ENCODE peak calls at places on chromosomes 11 and 22, in nine cellular contexts. One of them, this sample, is unnamed.

GRCh38 chr11:73818838-73819237 is 31.2 kb downstream of the MRPL48 start:
- DNase-seq in epithelial cell of proximal tubule: no peak
- DNase-seq in cardiac fibroblast: peak
- DNase-seq in stomach: no peak
- DNase-seq in pancreas: no peak
- DNase-seq in neural crest cell: no peak
- DNase-seq in ascending aorta: no peak
- DNase-seq in GM10248: no peak
- DNase-seq in nephron progenitor cell: no peak
- DNase-seq in this sample: no peak

GRCh38 chr11:93567406-93567819 is 24.2 kb upstream of the SMCO4 start:
- DNase-seq in ascending aorta: peak
- DNase-seq in pancreas: peak
- DNase-seq in nephron progenitor cell: no peak
- DNase-seq in neural crest cell: no peak
- DNase-seq in stomach: peak
- DNase-seq in epithelial cell of proximal tubule: no peak
- DNase-seq in GM10248: no peak
- DNase-seq in cardiac fibroblast: peak
- DNase-seq in this sample: no peak

GRCh38 chr22:31326877-31327276 is 19.3 kb downstream of the PATZ1 start:
- DNase-seq in stomach: no peak
- DNase-seq in epithelial cell of proximal tubule: no peak
- DNase-seq in nephron progenitor cell: no peak
- DNase-seq in pancreas: no peak
- DNase-seq in cardiac fibroblast: no peak
- DNase-seq in neural crest cell: no peak
- DNase-seq in GM10248: no peak
- DNase-seq in ascending aorta: no peak
- DNase-seq in this sample: no peak

GRCh38 chr11:43746670-43747069 is 66.1 kb downstream of the HSD17B12 start:
- DNase-seq in GM10248: no peak
- DNase-seq in ascending aorta: no peak
- DNase-seq in cardiac fibroblast: no peak
- DNase-seq in epithelial cell of proximal tubule: no peak
- DNase-seq in stomach: no peak
- DNase-seq in nephron progenitor cell: no peak
- DNase-seq in pancreas: no peak
- DNase-seq in neural crest cell: no peak
- DNase-seq in this sample: no peak

GRCh38 chr11:37712246-37712645 is 1114.2 kb upstream of the RAG2 start:
- DNase-seq in epithelial cell of proximal tubule: no peak
- DNase-seq in ascending aorta: no peak
- DNase-seq in nephron progenitor cell: peak
- DNase-seq in pancreas: no peak
- DNase-seq in cardiac fibroblast: peak
- DNase-seq in stomach: no peak
- DNase-seq in neural crest cell: peak
- DNase-seq in GM10248: no peak
- DNase-seq in this sample: no peak

GRCh38 chr11:125350206-125351044 is 145.6 kb downstream of the FEZ1 start:
- DNase-seq in ascending aorta: no peak
- DNase-seq in stomach: no peak
- DNase-seq in pancreas: no peak
- DNase-seq in cardiac fibroblast: no peak
- DNase-seq in epithelial cell of proximal tubule: no peak
- DNase-seq in GM10248: no peak
- DNase-seq in nephron progenitor cell: no peak
- DNase-seq in neural crest cell: no peak
- DNase-seq in this sample: no peak

GRCh38 chr11:2097356-2097997 is 41.7 kb downstream of the IGF2 start:
- DNase-seq in GM10248: no peak
- DNase-seq in cardiac fibroblast: peak
- DNase-seq in stomach: peak
- DNase-seq in ascending aorta: peak
- DNase-seq in neural crest cell: peak
- DNase-seq in nephron progenitor cell: peak
- DNase-seq in epithelial cell of proximal tubule: no peak
- DNase-seq in pancreas: no peak
- DNase-seq in this sample: no peak

GRCh38 chr11:12860827-12861226 is 148.3 kb upstream of the RASSF10 start:
- DNase-seq in neural crest cell: no peak
- DNase-seq in pancreas: no peak
- DNase-seq in GM10248: no peak
- DNase-seq in stomach: no peak
- DNase-seq in epithelial cell of proximal tubule: no peak
- DNase-seq in nephron progenitor cell: no peak
- DNase-seq in cardiac fibroblast: peak
- DNase-seq in ascending aorta: no peak
- DNase-seq in this sample: no peak

GRCh38 chr22:44259366-44260215 is 53.2 kb downstream of the SHISAL1 start:
- DNase-seq in pancreas: no peak
- DNase-seq in stomach: no peak
- DNase-seq in epithelial cell of proximal tubule: no peak
- DNase-seq in nephron progenitor cell: no peak
- DNase-seq in neural crest cell: no peak
- DNase-seq in ascending aorta: peak
- DNase-seq in GM10248: no peak
- DNase-seq in cardiac fibroblast: no peak
- DNase-seq in this sample: no peak

GRCh38 chr11:67040147-67040546 is 16.5 kb upstream of the RHOD start:
- DNase-seq in neural crest cell: no peak
- DNase-seq in cardiac fibroblast: no peak
- DNase-seq in GM10248: no peak
- DNase-seq in nephron progenitor cell: no peak
- DNase-seq in epithelial cell of proximal tubule: no peak
- DNase-seq in stomach: no peak
- DNase-seq in pancreas: no peak
- DNase-seq in ascending aorta: no peak
- DNase-seq in this sample: no peak

GRCh38 chr22:40302149-40302548 is 44.2 kb upstream of the ADSL start:
- DNase-seq in epithelial cell of proximal tubule: no peak
- DNase-seq in stomach: no peak
- DNase-seq in ascending aorta: no peak
- DNase-seq in neural crest cell: no peak
- DNase-seq in pancreas: no peak
- DNase-seq in cardiac fibroblast: no peak
- DNase-seq in nephron progenitor cell: no peak
- DNase-seq in GM10248: no peak
- DNase-seq in this sample: no peak

GRCh38 chr22:36838119-36839030 is 21.5 kb upstream of the PVALB start:
- DNase-seq in pancreas: no peak
- DNase-seq in ascending aorta: no peak
- DNase-seq in epithelial cell of proximal tubule: no peak
- DNase-seq in nephron progenitor cell: no peak
- DNase-seq in neural crest cell: no peak
- DNase-seq in GM10248: no peak
- DNase-seq in stomach: no peak
- DNase-seq in cardiac fibroblast: no peak
- DNase-seq in this sample: no peak

GRCh38 chr11:92401507-92401906 is 176.9 kb downstream of the FAT3 start:
- DNase-seq in nephron progenitor cell: no peak
- DNase-seq in epithelial cell of proximal tubule: no peak
- DNase-seq in GM10248: no peak
- DNase-seq in ascending aorta: no peak
- DNase-seq in neural crest cell: no peak
- DNase-seq in cardiac fibroblast: no peak
- DNase-seq in stomach: no peak
- DNase-seq in pancreas: no peak
- DNase-seq in this sample: no peak

GRCh38 chr11:73001615-73002014 is 140.5 kb downstream of the FCHSD2 start:
- DNase-seq in ascending aorta: no peak
- DNase-seq in neural crest cell: no peak
- DNase-seq in epithelial cell of proximal tubule: peak
- DNase-seq in pancreas: peak
- DNase-seq in stomach: no peak
- DNase-seq in GM10248: no peak
- DNase-seq in cardiac fibroblast: peak
- DNase-seq in nephron progenitor cell: no peak
- DNase-seq in this sample: no peak

GRCh38 chr11:86335131-86335768 is 33.2 kb downstream of the HIKESHI start:
- DNase-seq in epithelial cell of proximal tubule: no peak
- DNase-seq in ascending aorta: no peak
- DNase-seq in stomach: no peak
- DNase-seq in nephron progenitor cell: no peak
- DNase-seq in GM10248: no peak
- DNase-seq in cardiac fibroblast: no peak
- DNase-seq in neural crest cell: no peak
- DNase-seq in pancreas: no peak
- DNase-seq in this sample: no peak

GRCh38 chr11:35087648-35088047 is 51.3 kb upstream of the CD44 start:
- DNase-seq in epithelial cell of proximal tubule: no peak
- DNase-seq in pancreas: no peak
- DNase-seq in cardiac fibroblast: peak
- DNase-seq in stomach: no peak
- DNase-seq in nephron progenitor cell: no peak
- DNase-seq in neural crest cell: no peak
- DNase-seq in ascending aorta: no peak
- DNase-seq in GM10248: no peak
- DNase-seq in this sample: no peak
- TF ChIP-seq CTCF in epithelial cell of proximal tubule: no peak
- TF ChIP-seq CTCF in pancreas: no peak
- TF ChIP-seq CTCF in cardiac fibroblast: no peak
- TF ChIP-seq CTCF in stomach: no peak
- TF ChIP-seq CTCF in nephron progenitor cell: no peak
- TF ChIP-seq CTCF in neural crest cell: no peak
- TF ChIP-seq CTCF in ascending aorta: no peak
- TF ChIP-seq CTCF in GM10248: no peak
- TF ChIP-seq CTCF in this sample: no peak

DNA sequence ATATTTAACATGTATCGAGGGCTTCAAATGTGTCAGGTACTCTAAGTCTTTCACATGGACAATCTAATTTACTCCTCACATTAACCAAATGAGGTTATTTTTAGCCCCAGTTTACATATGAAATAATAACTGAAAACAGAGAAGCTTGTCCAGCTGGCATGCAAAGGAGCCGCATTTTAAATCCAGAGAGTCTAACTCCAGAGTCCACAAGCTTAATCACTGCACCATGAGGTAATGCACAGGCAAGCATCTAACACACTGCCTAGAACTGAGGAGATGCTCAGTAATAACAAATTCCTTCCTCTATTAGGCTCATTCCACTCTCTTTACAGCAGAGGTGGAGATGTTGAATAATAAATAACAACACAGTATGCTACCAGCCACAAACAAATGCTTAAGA is 165.7 kb upstream of the GUCY1A2 start:
- DNase-seq in GM10248: no peak
- DNase-seq in neural crest cell: no peak
- DNase-seq in nephron progenitor cell: no peak
- DNase-seq in epithelial cell of proximal tubule: no peak
- DNase-seq in pancreas: no peak
- DNase-seq in cardiac fibroblast: no peak
- DNase-seq in ascending aorta: no peak
- DNase-seq in stomach: no peak
- DNase-seq in this sample: no peak
- TF ChIP-seq CTCF in GM10248: no peak
- TF ChIP-seq CTCF in neural crest cell: no peak
- TF ChIP-seq CTCF in nephron progenitor cell: no peak
- TF ChIP-seq CTCF in epithelial cell of proximal tubule: no peak
- TF ChIP-seq CTCF in pancreas: no peak
- TF ChIP-seq CTCF in cardiac fibroblast: no peak
- TF ChIP-seq CTCF in ascending aorta: no peak
- TF ChIP-seq CTCF in stomach: no peak
- TF ChIP-seq CTCF in this sample: no peak

GRCh38 chr22:45445031-45445710 is 31.7 kb downstream of the RIBC2 start:
- DNase-seq in ascending aorta: no peak
- DNase-seq in cardiac fibroblast: no peak
- DNase-seq in epithelial cell of proximal tubule: no peak
- DNase-seq in stomach: no peak
- DNase-seq in pancreas: no peak
- DNase-seq in GM10248: no peak
- DNase-seq in neural crest cell: no peak
- DNase-seq in nephron progenitor cell: no peak
- DNase-seq in this sample: no peak

GRCh38 chr22:45444168-45444567 is 30.7 kb downstream of the RIBC2 start:
- DNase-seq in neural crest cell: no peak
- DNase-seq in nephron progenitor cell: no peak
- DNase-seq in GM10248: no peak
- DNase-seq in epithelial cell of proximal tubule: no peak
- DNase-seq in stomach: no peak
- DNase-seq in cardiac fibroblast: no peak
- DNase-seq in ascending aorta: no peak
- DNase-seq in pancreas: no peak
- DNase-seq in this sample: no peak

GRCh38 chr22:45438364-45438763 is 24.9 kb downstream of the RIBC2 start:
- DNase-seq in pancreas: no peak
- DNase-seq in stomach: no peak
- DNase-seq in GM10248: no peak
- DNase-seq in epithelial cell of proximal tubule: no peak
- DNase-seq in nephron progenitor cell: no peak
- DNase-seq in neural crest cell: no peak
- DNase-seq in cardiac fibroblast: no peak
- DNase-seq in ascending aorta: no peak
- DNase-seq in this sample: no peak

GRCh38 chr22:45442120-45442519 is 28.6 kb downstream of the RIBC2 start:
- DNase-seq in cardiac fibroblast: no peak
- DNase-seq in epithelial cell of proximal tubule: no peak
- DNase-seq in GM10248: no peak
- DNase-seq in nephron progenitor cell: no peak
- DNase-seq in pancreas: no peak
- DNase-seq in ascending aorta: no peak
- DNase-seq in stomach: no peak
- DNase-seq in neural crest cell: no peak
- DNase-seq in this sample: no peak

GRCh38 chr22:45441158-45441557 is 27.7 kb downstream of the RIBC2 start:
- DNase-seq in pancreas: peak
- DNase-seq in stomach: peak
- DNase-seq in GM10248: peak
- DNase-seq in cardiac fibroblast: peak
- DNase-seq in epithelial cell of proximal tubule: peak
- DNase-seq in neural crest cell: peak
- DNase-seq in ascending aorta: peak
- DNase-seq in nephron progenitor cell: peak
- DNase-seq in this sample: no peak
- TF ChIP-seq CTCF in pancreas: peak
- TF ChIP-seq CTCF in stomach: peak
- TF ChIP-seq CTCF in GM10248: peak
- TF ChIP-seq CTCF in cardiac fibroblast: peak
- TF ChIP-seq CTCF in epithelial cell of proximal tubule: peak
- TF ChIP-seq CTCF in neural crest cell: peak
- TF ChIP-seq CTCF in ascending aorta: peak
- TF ChIP-seq CTCF in nephron progenitor cell: peak
- TF ChIP-seq CTCF in this sample: no peak

GRCh38 chr22:25709758-25710157 is 32.2 kb upstream of the MYO18B start:
- DNase-seq in GM10248: peak
- DNase-seq in epithelial cell of proximal tubule: no peak
- DNase-seq in neural crest cell: no peak
- DNase-seq in nephron progenitor cell: no peak
- DNase-seq in ascending aorta: no peak
- DNase-seq in stomach: no peak
- DNase-seq in cardiac fibroblast: no peak
- DNase-seq in pancreas: no peak
- DNase-seq in this sample: no peak
- TF ChIP-seq CTCF in GM10248: no peak
- TF ChIP-seq CTCF in epithelial cell of proximal tubule: no peak
- TF ChIP-seq CTCF in neural crest cell: no peak
- TF ChIP-seq CTCF in nephron progenitor cell: no peak
- TF ChIP-seq CTCF in ascending aorta: no peak
- TF ChIP-seq CTCF in stomach: no peak
- TF ChIP-seq CTCF in cardiac fibroblast: no peak
- TF ChIP-seq CTCF in pancreas: no peak
- TF ChIP-seq CTCF in this sample: no peak